ENCODE peak calls at places on chromosomes 7 and 10, in six cellular contexts. D is trophoblast cell, B is neuronal stem cell, K is mesenchymal stem cell, Y is IMR-90, H is mesendoderm. I is an unnamed sample.

GRCh38 chr10:129833988-129834387 is 130.1 kb downstream of the EBF3 start:
- DNase-seq in D (no peak), B (no peak), K (no peak), Y (no peak), H (peak; percentile 2), I (no peak)

GRCh38 chr7:45645141-45645969 is 71.2 kb downstream of the ADCY1 start:
- DNase-seq in D (no peak), B (no peak), K (no peak), Y (no peak), H (no peak), I (no peak)

GRCh38 chr7:158446706-158447105 is 140.9 kb downstream of the PTPRN2 start:
- DNase-seq in D (no peak), B (no peak), K (no peak), Y (no peak), H (no peak), I (no peak)

GRCh38 chr10:67818323-67818722 is 19.7 kb downstream of the DNAJC12 start:
- DNase-seq in D (peak; percentile 8), B (no peak), K (peak; percentile 20), Y (peak; percentile 44), H (no peak), I (no peak)

GRCh38 chr10:13161267-13162012 is at the start of gene MCM10:
- DNase-seq in D (peak; percentile 100), B (peak; percentile 98), K (peak; percentile 99), Y (peak; percentile 100), H (peak; percentile 100), I (peak; percentile 99)

GRCh38 chr10:17782921-17783665 is 26.1 kb upstream of the MRC1 start:
- DNase-seq in D (peak; percentile 83), B (no peak), K (no peak), Y (peak; percentile 33), H (no peak), I (no peak)

GRCh38 chr10:88991161-88991899 is 732 bp downstream of the FAS start:
- DNase-seq in D (peak; percentile 53), B (peak; percentile 53), K (peak; percentile 83), Y (peak; percentile 68), H (peak; percentile 39), I (peak; percentile 59)

GRCh38 chr7:149016876-149017275 is 11.4 kb downstream of the PDIA4 start:
- DNase-seq in D (no peak), B (no peak), K (no peak), Y (no peak), H (no peak), I (no peak)

GRCh38 chr7:139033346-139034114 is 2.3 kb downstream of the ZC3HAV1L start:
- DNase-seq in D (no peak), B (no peak), K (no peak), Y (no peak), H (no peak), I (no peak)

GRCh38 chr10:22325272-22325947 is 4.5 kb downstream of the BMI1 start:
- DNase-seq in D (peak; percentile 75), B (peak; percentile 82), K (peak; percentile 70), Y (peak; percentile 58), H (peak; percentile 88), I (peak; percentile 86)

GRCh38 chr10:129972145-129972965 is 8.3 kb upstream of the EBF3 start:
- DNase-seq in D (no peak), B (peak; percentile 20), K (no peak), Y (no peak), H (no peak), I (no peak)

GRCh38 chr7:159006610-159007130 is 138.0 kb downstream of the VIPR2 start:
- DNase-seq in D (peak; percentile 16), B (no peak), K (no peak), Y (no peak), H (no peak), I (no peak)

GRCh38 chr7:2870471-2870941 is 26.4 kb upstream of the GNA12 start:
- DNase-seq in D (peak; percentile 26), B (no peak), K (peak; percentile 79), Y (peak; percentile 61), H (peak; percentile 75), I (peak; percentile 85)

GRCh38 chr10:92125169-92125543 is 165.7 kb downstream of the CPEB3 start:
- DNase-seq in D (no peak), B (no peak), K (no peak), Y (no peak), H (no peak), I (no peak)

GRCh38 chr7:134362587-134363483 is 46.1 kb upstream of the SLC35B4 start:
- DNase-seq in D (no peak), B (no peak), K (peak; percentile 9), Y (peak; percentile 18), H (no peak), I (no peak)

GRCh38 chr7:44738031-44738730 is 10.5 kb upstream of the ZMIZ2 start:
- DNase-seq in D (peak; percentile 44), B (no peak), K (peak; percentile 43), Y (peak; percentile 11), H (no peak), I (no peak)

GRCh38 chr10:132878730-132879407 is 63.5 kb downstream of the CFAP46 start:
- DNase-seq in D (no peak), B (no peak), K (no peak), Y (no peak), H (no peak), I (peak; percentile 24)

GRCh38 chr10:114879541-114880158 is 58.1 kb downstream of the FHIP2A start:
- DNase-seq in D (peak; percentile 51), B (peak; percentile 31), K (peak; percentile 27), Y (peak; percentile 16), H (peak; percentile 80), I (peak; percentile 75)

GRCh38 chr7:87047-87446 is 105.3 kb upstream of the FAM20C start:
- DNase-seq in D (no peak), B (no peak), K (no peak), Y (no peak), H (no peak), I (no peak)

GRCh38 chr7:2934984-2935740 is 91.1 kb upstream of the GNA12 start:
- DNase-seq in D (peak; percentile 87), B (no peak), K (no peak), Y (no peak), H (no peak), I (peak; percentile 21)

GRCh38 chr7:158867214-158867984 is 11.0 kb downstream of the DYNC2I1 start:
- DNase-seq in D (no peak), B (no peak), K (no peak), Y (no peak), H (no peak), I (no peak)

GRCh38 chr7:85392789-85393188 is 205.9 kb upstream of the SEMA3D start:
- DNase-seq in D (no peak), B (no peak), K (no peak), Y (no peak), H (no peak), I (no peak)

DNA sequence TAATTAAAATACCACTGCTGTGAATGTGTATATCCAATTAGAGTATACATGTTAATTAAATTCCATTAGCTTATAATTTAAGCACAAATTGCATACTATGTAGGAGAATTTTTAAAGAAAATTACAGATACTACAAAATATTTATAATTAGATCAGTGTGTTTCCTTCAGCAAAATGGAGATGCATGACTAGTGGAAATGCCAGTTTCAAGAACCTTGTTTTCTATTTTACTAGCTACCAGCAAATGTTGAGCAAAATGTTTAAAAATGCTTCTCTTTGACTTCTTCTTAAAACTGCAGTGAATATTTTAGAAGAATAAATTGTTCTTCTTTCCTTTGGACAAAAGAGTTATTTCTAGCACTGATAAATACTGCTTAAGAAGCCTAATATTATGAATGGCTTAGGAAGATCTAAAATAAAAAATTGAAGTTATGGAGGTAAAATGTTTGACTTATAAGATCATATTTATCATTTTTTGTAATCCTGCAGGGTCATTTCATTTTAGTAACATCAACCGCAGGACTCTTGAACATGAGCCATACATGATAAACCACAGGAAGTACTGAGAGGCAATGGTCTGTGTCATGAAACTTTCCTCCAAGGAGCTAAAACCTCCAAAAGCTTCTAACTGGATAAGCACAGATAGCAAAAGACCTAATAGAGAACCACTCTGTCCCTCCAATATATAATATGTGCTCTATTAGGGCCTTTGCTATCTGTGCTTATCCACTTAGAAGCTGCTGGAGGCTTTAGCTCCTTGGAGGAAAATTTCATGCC is 1066.0 kb upstream of the CELF2 start:
- DNase-seq in D (no peak), B (no peak), K (peak; percentile 72), Y (peak; percentile 23), H (no peak), I (no peak)
- H3K4me2 ChIP-seq in D (no peak overlapping the region), B (no peak overlapping the region), K (no peak overlapping the region), Y (no peak overlapping the region), H (no peak overlapping the region), I (no peak overlapping the region)

DNA sequence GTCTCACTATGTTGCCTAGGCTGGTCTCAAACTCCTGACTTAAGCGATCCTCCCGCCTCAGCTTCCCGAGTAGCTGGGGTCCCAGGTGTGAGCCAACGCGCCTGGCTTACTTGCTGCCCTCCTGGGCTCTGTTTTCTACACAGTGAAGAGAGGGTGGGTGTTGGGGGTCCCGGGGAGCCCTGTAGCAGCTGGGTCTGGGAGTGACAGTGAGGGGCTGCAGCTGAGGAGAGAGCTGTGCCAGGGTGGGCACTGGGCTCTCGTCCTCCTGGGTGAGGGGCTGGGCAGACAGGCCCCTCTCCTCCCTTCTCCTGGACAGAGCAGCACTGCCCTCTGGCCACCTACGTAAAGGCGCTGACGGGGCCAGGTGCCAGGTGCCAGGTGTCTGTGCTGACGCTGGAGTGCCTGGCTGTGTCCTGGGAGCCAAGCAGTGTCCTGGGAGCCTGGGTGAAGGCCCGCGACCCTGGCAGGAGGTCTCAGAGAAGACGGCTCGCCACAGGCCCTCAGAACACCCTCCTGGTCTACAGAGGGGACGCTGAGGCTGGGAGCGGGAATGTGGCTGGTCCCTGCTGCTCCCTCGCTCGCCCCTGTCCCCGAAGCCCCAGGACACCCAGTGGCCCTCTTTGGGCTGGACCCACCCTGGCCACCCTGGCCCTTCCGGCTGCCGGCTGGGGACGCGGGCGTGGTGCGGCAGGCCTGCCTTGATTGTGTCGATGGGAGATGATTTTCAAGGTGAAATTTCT is 35.6 kb downstream of the UNCX start:
- DNase-seq in D (no peak), B (no peak), K (no peak), Y (no peak), H (no peak), I (no peak)
- H4K8ac ChIP-seq in D (no peak overlapping the region), B (peak overlapping the region; percentile 30), K (no peak overlapping the region), Y (no peak overlapping the region), H (no peak overlapping the region), I (no peak overlapping the region)

GRCh38 chr10:72333111-72334012 is 21.4 kb downstream of the DNAJB12 start:
- DNase-seq in D (no peak), B (no peak), K (no peak), Y (no peak), H (no peak), I (no peak)
- H3K4me2 ChIP-seq in D (no peak overlapping the region), B (no peak overlapping the region), K (no peak overlapping the region), Y (no peak overlapping the region), H (no peak overlapping the region), I (no peak overlapping the region)

DNA sequence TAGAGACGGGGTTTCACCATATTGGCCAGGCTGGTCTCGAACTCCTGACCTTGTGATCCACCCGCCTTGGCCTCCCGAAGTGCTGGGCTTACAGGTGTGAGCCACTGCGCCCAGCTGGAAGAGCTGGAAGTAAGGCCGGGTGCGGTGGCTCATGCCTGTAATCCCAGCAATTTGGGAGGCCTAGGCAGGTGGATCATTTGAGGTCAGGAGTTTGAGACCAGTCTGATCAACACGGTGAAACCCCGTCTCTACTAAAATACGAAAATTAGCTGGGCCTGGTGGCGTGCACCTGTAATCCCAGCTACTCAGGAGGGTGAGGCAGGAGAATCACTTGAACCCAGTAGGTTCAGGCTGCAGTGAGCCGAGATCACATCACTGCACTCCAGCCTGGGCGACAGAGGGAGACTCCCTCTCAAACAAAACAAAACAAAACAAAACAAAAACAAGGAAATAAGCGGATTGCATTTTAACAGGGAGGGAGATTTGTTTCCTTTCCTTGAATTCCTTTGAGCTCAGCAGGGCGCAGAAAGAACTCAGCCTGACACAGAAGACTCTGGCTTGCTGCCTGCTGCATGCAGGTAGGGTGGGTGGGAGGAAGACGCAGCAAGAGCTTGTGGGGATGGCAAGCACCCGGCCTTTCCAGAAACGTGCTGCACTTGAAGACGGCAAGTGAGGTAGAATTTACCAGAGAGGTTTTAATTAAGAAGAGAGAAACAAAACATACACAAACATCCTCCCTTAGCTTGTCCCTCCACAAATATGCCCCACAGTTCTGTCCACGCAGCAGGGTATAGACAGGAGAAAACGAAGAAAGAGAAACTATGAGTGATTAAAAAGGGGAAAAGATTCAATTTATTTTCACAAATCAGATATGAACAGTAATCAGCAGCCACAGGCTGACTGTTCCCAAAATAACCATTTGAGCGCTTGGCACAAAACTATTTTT is 148.0 kb downstream of the RNF216 start:
- DNase-seq in D (no peak), B (no peak), K (no peak), Y (no peak), H (peak; percentile 73), I (peak; percentile 79)
- H4K8ac ChIP-seq in D (no peak overlapping the region), B (no peak overlapping the region), K (peak overlapping the region; percentile 88), Y (peak overlapping the region; percentile 74), H (no peak overlapping the region), I (no peak overlapping the region)

I was measured in H9.